ENCODE peak calls at places on chromosomes 4 and X, in four cellular contexts. M is GM06990, N is brain microvascular endothelial cell, H is ureter. Y is an unnamed sample.

GRCh38 chrX:115591856-115592842 is 31.2 kb downstream of the PLS3 start:
- DNase-seq in M (no peak), N (no peak), H (no peak), Y (no peak)

GRCh38 chr4:83548151-83548905 is 12.4 kb downstream of the GPAT3 start:
- DNase-seq in M (peak), N (peak), H (peak), Y (peak)

GRCh38 chr4:77073106-77073858 is 2.5 kb downstream of the CCNI start:
- DNase-seq in M (no peak), N (no peak), H (no peak), Y (peak)

GRCh38 chrX:143306991-143307965 is 210.0 kb downstream of the SPANXN3 start:
- DNase-seq in M (no peak), N (no peak), H (no peak), Y (no peak)

GRCh38 chr4:152161676-152162330 is 374.1 kb downstream of the FBXW7 start:
- DNase-seq in M (no peak), N (no peak), H (no peak), Y (no peak)

GRCh38 chr4:40316333-40316781 is 18.8 kb upstream of the CHRNA9 start:
- DNase-seq in M (peak), N (peak), H (no peak), Y (peak)

GRCh38 chr4:1601533-1601835 is 82.6 kb downstream of the FAM53A start:
- DNase-seq in M (no peak), N (no peak), H (no peak), Y (no peak)

GRCh38 chr4:153127773-153128494 is 76.3 kb upstream of the TRIM2 start:
- DNase-seq in M (no peak), N (peak), H (peak), Y (peak)

GRCh38 chrX:45513042-45513441 is 312.4 kb upstream of the DIPK2B start:
- DNase-seq in M (no peak), N (no peak), H (no peak), Y (no peak)

GRCh38 chrX:48956728-48957414 is 536 bp downstream of the OTUD5 start:
- DNase-seq in M (peak), N (no peak), H (no peak), Y (no peak)

GRCh38 chr4:137664055-137664405 is 131.7 kb upstream of the PCDH18 start:
- DNase-seq in M (no peak), N (peak), H (no peak), Y (peak)

GRCh38 chrX:69510914-69511513 is 6.9 kb downstream of the NALF2 start:
- DNase-seq in M (no peak), N (no peak), H (no peak), Y (no peak)

GRCh38 chr4:88927420-88927819 is 129.6 kb downstream of the FAM13A start:
- DNase-seq in M (no peak), N (no peak), H (no peak), Y (no peak)

GRCh38 chr4:8405516-8405875 is 35.0 kb downstream of the ACOX3 start:
- DNase-seq in M (no peak), N (no peak), H (no peak), Y (no peak)

GRCh38 chrX:105636667-105637066 is 185.7 kb upstream of the NRK start:
- DNase-seq in M (no peak), N (no peak), H (no peak), Y (no peak)